ENCODE peak calls at places on chromosomes 7 and 10, in six cellular contexts. One of them, this sample, is unnamed.

GRCh38 chr7:24464846-24465245 is 108.4 kb upstream of the PALS2 start:
- DNase-seq in uterus: no peak
- DNase-seq in fibroblast of lung: no peak
- DNase-seq in hepatocyte: no peak
- DNase-seq in left ventricle myocardium inferior: no peak
- DNase-seq in WERI-Rb-1: no peak
- DNase-seq in this sample: no peak

GRCh38 chr7:73341877-73342276 is 13.9 kb downstream of the FKBP6 start:
- DNase-seq in uterus: no peak
- DNase-seq in hepatocyte: peak; percentile 64
- DNase-seq in WERI-Rb-1: no peak
- DNase-seq in left ventricle myocardium inferior: no peak
- DNase-seq in fibroblast of lung: peak; percentile 76
- DNase-seq in this sample: no peak

GRCh38 chr10:14904316-14904732 is 25.7 kb downstream of the SUV39H2 start:
- DNase-seq in WERI-Rb-1: no peak
- DNase-seq in left ventricle myocardium inferior: no peak
- DNase-seq in hepatocyte: peak; percentile 41
- DNase-seq in fibroblast of lung: peak; percentile 25
- DNase-seq in uterus: no peak
- DNase-seq in this sample: peak; percentile 25

GRCh38 chr7:94055963-94056362 is 51.8 kb upstream of the BET1 start:
- DNase-seq in left ventricle myocardium inferior: no peak
- DNase-seq in fibroblast of lung: peak; percentile 76
- DNase-seq in hepatocyte: no peak
- DNase-seq in WERI-Rb-1: no peak
- DNase-seq in uterus: no peak
- DNase-seq in this sample: no peak

GRCh38 chr10:96608815-96609214 is 22.0 kb upstream of the TM9SF3 start:
- DNase-seq in uterus: no peak
- DNase-seq in left ventricle myocardium inferior: no peak
- DNase-seq in WERI-Rb-1: no peak
- DNase-seq in fibroblast of lung: no peak
- DNase-seq in hepatocyte: no peak
- DNase-seq in this sample: no peak

GRCh38 chr7:137772748-137773147 is 74.0 kb downstream of the DGKI start:
- DNase-seq in left ventricle myocardium inferior: no peak
- DNase-seq in fibroblast of lung: peak; percentile 94
- DNase-seq in uterus: no peak
- DNase-seq in WERI-Rb-1: no peak
- DNase-seq in hepatocyte: no peak
- DNase-seq in this sample: no peak

GRCh38 chr7:76294344-76295024 is 8.0 kb upstream of the HSPB1 start:
- DNase-seq in fibroblast of lung: peak; percentile 97
- DNase-seq in hepatocyte: peak; percentile 89
- DNase-seq in WERI-Rb-1: peak; percentile 60
- DNase-seq in left ventricle myocardium inferior: peak; percentile 98
- DNase-seq in uterus: peak; percentile 99
- DNase-seq in this sample: peak; percentile 88

GRCh38 chr7:118029881-118030422 is 154.0 kb upstream of the LSM8 start:
- DNase-seq in uterus: no peak
- DNase-seq in WERI-Rb-1: no peak
- DNase-seq in left ventricle myocardium inferior: no peak
- DNase-seq in hepatocyte: no peak
- DNase-seq in fibroblast of lung: no peak
- DNase-seq in this sample: no peak

GRCh38 chr10:89651916-89652573 is 7.0 kb upstream of the PANK1 start:
- DNase-seq in uterus: no peak
- DNase-seq in hepatocyte: no peak
- DNase-seq in fibroblast of lung: no peak
- DNase-seq in WERI-Rb-1: no peak
- DNase-seq in left ventricle myocardium inferior: no peak
- DNase-seq in this sample: no peak

GRCh38 chr10:88528196-88528595 is 54.9 kb downstream of the RNLS start:
- DNase-seq in uterus: no peak
- DNase-seq in fibroblast of lung: peak; percentile 33
- DNase-seq in left ventricle myocardium inferior: no peak
- DNase-seq in WERI-Rb-1: no peak
- DNase-seq in hepatocyte: no peak
- DNase-seq in this sample: no peak

GRCh38 chr10:31709501-31709900 is 219.1 kb downstream of the ARHGAP12 start:
- DNase-seq in uterus: no peak
- DNase-seq in left ventricle myocardium inferior: no peak
- DNase-seq in hepatocyte: no peak
- DNase-seq in WERI-Rb-1: no peak
- DNase-seq in fibroblast of lung: no peak
- DNase-seq in this sample: no peak

GRCh38 chr7:16137944-16138343 is 283.4 kb downstream of the CRPPA start:
- DNase-seq in hepatocyte: no peak
- DNase-seq in uterus: no peak
- DNase-seq in WERI-Rb-1: no peak
- DNase-seq in left ventricle myocardium inferior: no peak
- DNase-seq in fibroblast of lung: no peak
- DNase-seq in this sample: no peak

GRCh38 chr7:100632951-100633717 is 8.2 kb downstream of the TFR2 start:
- DNase-seq in hepatocyte: peak; percentile 73
- DNase-seq in uterus: peak; percentile 30
- DNase-seq in fibroblast of lung: peak; percentile 25
- DNase-seq in left ventricle myocardium inferior: no peak
- DNase-seq in WERI-Rb-1: peak; percentile 68
- DNase-seq in this sample: peak; percentile 88

GRCh38 chr7:17939111-17939669 is 1.1 kb downstream of the SNX13 start:
- DNase-seq in left ventricle myocardium inferior: no peak
- DNase-seq in hepatocyte: peak; percentile 11
- DNase-seq in uterus: no peak
- DNase-seq in WERI-Rb-1: no peak
- DNase-seq in fibroblast of lung: peak; percentile 45
- DNase-seq in this sample: no peak

GRCh38 chr7:92682767-92683539 is 92.8 kb upstream of the FAM133B start:
- DNase-seq in uterus: no peak
- DNase-seq in hepatocyte: no peak
- DNase-seq in fibroblast of lung: peak; percentile 54
- DNase-seq in WERI-Rb-1: no peak
- DNase-seq in left ventricle myocardium inferior: no peak
- DNase-seq in this sample: no peak

GRCh38 chr7:90488220-90488619 is 18.8 kb downstream of the PTTG1IP2 start:
- DNase-seq in WERI-Rb-1: no peak
- DNase-seq in hepatocyte: no peak
- DNase-seq in uterus: no peak
- DNase-seq in fibroblast of lung: no peak
- DNase-seq in left ventricle myocardium inferior: no peak
- DNase-seq in this sample: no peak

GRCh38 chr7:30845426-30846135 is 66.1 kb upstream of the AQP1 start:
- DNase-seq in hepatocyte: peak; percentile 46
- DNase-seq in left ventricle myocardium inferior: peak; percentile 52
- DNase-seq in WERI-Rb-1: no peak
- DNase-seq in fibroblast of lung: peak; percentile 57
- DNase-seq in uterus: peak; percentile 57
- DNase-seq in this sample: no peak

GRCh38 chr10:122140477-122140902 is 130.6 kb upstream of the BTBD16 start:
- DNase-seq in left ventricle myocardium inferior: peak; percentile 37
- DNase-seq in WERI-Rb-1: no peak
- DNase-seq in fibroblast of lung: peak; percentile 59
- DNase-seq in uterus: no peak
- DNase-seq in hepatocyte: no peak
- DNase-seq in this sample: no peak

GRCh38 chr10:92619368-92619767 is 26.4 kb downstream of the KIF11 start:
- DNase-seq in uterus: no peak
- DNase-seq in WERI-Rb-1: no peak
- DNase-seq in hepatocyte: no peak
- DNase-seq in fibroblast of lung: no peak
- DNase-seq in left ventricle myocardium inferior: no peak
- DNase-seq in this sample: no peak

GRCh38 chr7:90211391-90212148 is at the start of gene STEAP2:
- DNase-seq in left ventricle myocardium inferior: peak; percentile 88
- DNase-seq in WERI-Rb-1: peak; percentile 96
- DNase-seq in hepatocyte: peak; percentile 95
- DNase-seq in fibroblast of lung: peak; percentile 95
- DNase-seq in uterus: peak; percentile 95
- DNase-seq in this sample: peak; percentile 92

GRCh38 chr10:121115154-121115553 is 264.0 kb downstream of the WDR11 start:
- DNase-seq in hepatocyte: no peak
- DNase-seq in fibroblast of lung: no peak
- DNase-seq in WERI-Rb-1: no peak
- DNase-seq in left ventricle myocardium inferior: no peak
- DNase-seq in uterus: no peak
- DNase-seq in this sample: no peak

GRCh38 chr10:11354823-11355222 is 256.6 kb downstream of the USP6NL start:
- DNase-seq in fibroblast of lung: no peak
- DNase-seq in hepatocyte: no peak
- DNase-seq in left ventricle myocardium inferior: no peak
- DNase-seq in WERI-Rb-1: no peak
- DNase-seq in uterus: no peak
- DNase-seq in this sample: no peak

GRCh38 chr7:129315916-129316315 is 91.1 kb downstream of the AHCYL2 start:
- DNase-seq in WERI-Rb-1: no peak
- DNase-seq in hepatocyte: no peak
- DNase-seq in fibroblast of lung: peak; percentile 27
- DNase-seq in left ventricle myocardium inferior: peak; percentile 42
- DNase-seq in uterus: no peak
- DNase-seq in this sample: no peak

GRCh38 chr7:152459724-152460251 is 24.0 kb upstream of the KMT2C start:
- DNase-seq in hepatocyte: peak; percentile 36
- DNase-seq in fibroblast of lung: peak; percentile 10
- DNase-seq in left ventricle myocardium inferior: peak; percentile 18
- DNase-seq in uterus: no peak
- DNase-seq in WERI-Rb-1: no peak
- DNase-seq in this sample: no peak

GRCh38 chr7:82049442-82049841 is 279.6 kb upstream of the HGF start:
- DNase-seq in uterus: no peak
- DNase-seq in left ventricle myocardium inferior: peak; percentile 16
- DNase-seq in fibroblast of lung: peak; percentile 19
- DNase-seq in WERI-Rb-1: no peak
- DNase-seq in hepatocyte: peak; percentile 19
- DNase-seq in this sample: peak; percentile 1

GRCh38 chr10:8418631-8419030 is 364.1 kb downstream of the GATA3 start:
- DNase-seq in hepatocyte: no peak
- DNase-seq in left ventricle myocardium inferior: no peak
- DNase-seq in WERI-Rb-1: no peak
- DNase-seq in fibroblast of lung: peak; percentile 97
- DNase-seq in uterus: no peak
- DNase-seq in this sample: no peak

GRCh38 chr7:75058406-75058805 is 15.2 kb downstream of the RCC1L start:
- DNase-seq in uterus: no peak
- DNase-seq in hepatocyte: no peak
- DNase-seq in fibroblast of lung: no peak
- DNase-seq in left ventricle myocardium inferior: no peak
- DNase-seq in WERI-Rb-1: no peak
- DNase-seq in this sample: no peak

GRCh38 chr7:48113270-48113669 is 24.2 kb downstream of the UPP1 start:
- DNase-seq in fibroblast of lung: no peak
- DNase-seq in hepatocyte: no peak
- DNase-seq in WERI-Rb-1: no peak
- DNase-seq in uterus: no peak
- DNase-seq in left ventricle myocardium inferior: no peak
- DNase-seq in this sample: no peak

GRCh38 chr7:80373431-80374032 is 138.3 kb downstream of the GNAT3 start:
- DNase-seq in fibroblast of lung: no peak
- DNase-seq in left ventricle myocardium inferior: no peak
- DNase-seq in hepatocyte: no peak
- DNase-seq in WERI-Rb-1: no peak
- DNase-seq in uterus: no peak
- DNase-seq in this sample: no peak

GRCh38 chr10:24118246-24118645 is 90.7 kb upstream of the KIAA1217 start:
- DNase-seq in hepatocyte: no peak
- DNase-seq in fibroblast of lung: no peak
- DNase-seq in left ventricle myocardium inferior: no peak
- DNase-seq in uterus: no peak
- DNase-seq in WERI-Rb-1: peak; percentile 58
- DNase-seq in this sample: no peak

GRCh38 chr10:24114561-24114960 is 94.4 kb upstream of the KIAA1217 start:
- DNase-seq in hepatocyte: no peak
- DNase-seq in fibroblast of lung: peak; percentile 23
- DNase-seq in WERI-Rb-1: peak; percentile 42
- DNase-seq in uterus: no peak
- DNase-seq in left ventricle myocardium inferior: no peak
- DNase-seq in this sample: no peak

GRCh38 chr10:24115403-24115802 is 93.5 kb upstream of the KIAA1217 start:
- DNase-seq in left ventricle myocardium inferior: no peak
- DNase-seq in uterus: no peak
- DNase-seq in WERI-Rb-1: no peak
- DNase-seq in fibroblast of lung: no peak
- DNase-seq in hepatocyte: no peak
- DNase-seq in this sample: no peak

GRCh38 chr10:24120651-24121050 is 88.3 kb upstream of the KIAA1217 start:
- DNase-seq in uterus: no peak
- DNase-seq in hepatocyte: no peak
- DNase-seq in fibroblast of lung: no peak
- DNase-seq in left ventricle myocardium inferior: no peak
- DNase-seq in WERI-Rb-1: no peak
- DNase-seq in this sample: no peak

GRCh38 chr10:24119919-24120318 is 89.0 kb upstream of the KIAA1217 start:
- DNase-seq in WERI-Rb-1: peak; percentile 40
- DNase-seq in fibroblast of lung: no peak
- DNase-seq in uterus: no peak
- DNase-seq in left ventricle myocardium inferior: no peak
- DNase-seq in hepatocyte: no peak
- DNase-seq in this sample: no peak
- H3K36me3 ChIP-seq in WERI-Rb-1: no peaks in the 10 kb centered on the region
- H3K36me3 ChIP-seq in fibroblast of lung: no peaks in the 10 kb centered on the region
- H3K36me3 ChIP-seq in uterus: no peaks in the 10 kb centered on the region
- H3K36me3 ChIP-seq in left ventricle myocardium inferior: no peaks in the 10 kb centered on the region
- H3K36me3 ChIP-seq in hepatocyte: no peaks in the 10 kb centered on the region
- H3K36me3 ChIP-seq in this sample: no peaks in the 10 kb centered on the region

GRCh38 chr10:109933984-109934565 is 10.8 kb upstream of the XPNPEP1 start:
- DNase-seq in WERI-Rb-1: no peak
- DNase-seq in left ventricle myocardium inferior: no peak
- DNase-seq in uterus: no peak
- DNase-seq in hepatocyte: no peak
- DNase-seq in fibroblast of lung: no peak
- DNase-seq in this sample: peak; percentile 52
- H3K4me3 ChIP-seq in WERI-Rb-1: no peak overlapping the region
- H3K4me3 ChIP-seq in left ventricle myocardium inferior: no peak overlapping the region
- H3K4me3 ChIP-seq in uterus: no peak overlapping the region
- H3K4me3 ChIP-seq in hepatocyte: no peak overlapping the region
- H3K4me3 ChIP-seq in fibroblast of lung: no peak overlapping the region
- H3K4me3 ChIP-seq in this sample: no peak overlapping the region

DNA sequence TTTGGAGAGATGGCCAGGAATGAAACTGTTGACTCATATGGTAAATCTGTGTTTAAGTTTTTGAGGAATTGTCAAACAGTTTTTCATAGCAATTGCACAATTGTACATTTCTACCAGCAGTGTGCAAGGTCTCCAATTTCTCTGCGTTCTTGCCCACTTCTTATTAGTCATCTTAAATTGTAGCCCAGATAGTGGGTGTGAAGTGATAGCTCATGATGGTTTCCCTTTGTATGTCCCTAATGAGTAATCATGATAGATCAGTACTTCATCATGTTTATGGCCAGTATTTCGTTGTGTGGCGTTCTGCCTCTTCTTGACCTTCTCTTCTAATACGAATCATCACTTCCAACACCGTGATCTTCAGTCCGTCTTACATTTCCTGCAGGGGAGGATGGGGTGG is 136.3 kb downstream of the DOCK1 start:
- DNase-seq in hepatocyte: no peak
- DNase-seq in uterus: no peak
- DNase-seq in WERI-Rb-1: no peak
- DNase-seq in left ventricle myocardium inferior: no peak
- DNase-seq in fibroblast of lung: peak; percentile 89
- DNase-seq in this sample: no peak
- H3K36me3 ChIP-seq in hepatocyte: no peaks in the 10 kb centered on the region
- H3K36me3 ChIP-seq in uterus: no peaks in the 10 kb centered on the region
- H3K36me3 ChIP-seq in WERI-Rb-1: peaks cover 6% of the 10 kb centered on the region
- H3K36me3 ChIP-seq in left ventricle myocardium inferior: peaks cover 80% of the 10 kb centered on the region
- H3K36me3 ChIP-seq in fibroblast of lung: peaks cover 6% of the 10 kb centered on the region
- H3K36me3 ChIP-seq in this sample: peaks cover 8% of the 10 kb centered on the region

GRCh38 chr10:110067960-110068770 is 60.4 kb downstream of the ADD3 start:
- DNase-seq in hepatocyte: no peak
- DNase-seq in fibroblast of lung: peak; percentile 34
- DNase-seq in WERI-Rb-1: no peak
- DNase-seq in left ventricle myocardium inferior: peak; percentile 48
- DNase-seq in uterus: no peak
- DNase-seq in this sample: no peak
- H3K4me3 ChIP-seq in hepatocyte: no peak overlapping the region
- H3K4me3 ChIP-seq in fibroblast of lung: no peak overlapping the region
- H3K4me3 ChIP-seq in WERI-Rb-1: no peak overlapping the region
- H3K4me3 ChIP-seq in left ventricle myocardium inferior: no peak overlapping the region
- H3K4me3 ChIP-seq in uterus: no peak overlapping the region
- H3K4me3 ChIP-seq in this sample: no peak overlapping the region